ENCODE peak calls at places on chromosomes 11 and 22, in seven cellular contexts. One of them, this sample, is unnamed.

GRCh38 chr22:29798801-29799200 is 31.6 kb downstream of the UQCR10 start:
- DNase-seq in H9: no peak
- DNase-seq in IMR-90: no peak
- DNase-seq in mesenchymal stem cell: no peak
- DNase-seq in neuronal stem cell: no peak
- DNase-seq in H1: no peak
- DNase-seq in mesendoderm: no peak
- DNase-seq in this sample: no peak

GRCh38 chr11:27720277-27720830 is 20.1 kb upstream of the BDNF start:
- DNase-seq in mesenchymal stem cell: peak; percentile 77
- DNase-seq in neuronal stem cell: peak; percentile 88
- DNase-seq in IMR-90: peak; percentile 68
- DNase-seq in mesendoderm: peak; percentile 79
- DNase-seq in H1: peak; percentile 86
- DNase-seq in H9: peak; percentile 80
- DNase-seq in this sample: peak; percentile 68

GRCh38 chr22:39359659-39360195 is 9.9 kb downstream of the SYNGR1 start:
- DNase-seq in neuronal stem cell: no peak
- DNase-seq in mesendoderm: no peak
- DNase-seq in mesenchymal stem cell: no peak
- DNase-seq in IMR-90: no peak
- DNase-seq in H9: peak; percentile 28
- DNase-seq in H1: no peak
- DNase-seq in this sample: no peak

GRCh38 chr11:71309611-71310010 is 57.2 kb upstream of the SHANK2 start:
- DNase-seq in mesenchymal stem cell: no peak
- DNase-seq in H1: peak; percentile 35
- DNase-seq in neuronal stem cell: no peak
- DNase-seq in H9: peak; percentile 12
- DNase-seq in mesendoderm: no peak
- DNase-seq in IMR-90: no peak
- DNase-seq in this sample: no peak

GRCh38 chr11:72737341-72737740 is 14.9 kb downstream of the ARAP1 start:
- DNase-seq in H9: no peak
- DNase-seq in mesendoderm: no peak
- DNase-seq in neuronal stem cell: no peak
- DNase-seq in mesenchymal stem cell: no peak
- DNase-seq in IMR-90: no peak
- DNase-seq in H1: no peak
- DNase-seq in this sample: no peak

GRCh38 chr11:34149786-34150185 is 44.4 kb downstream of the NAT10 start:
- DNase-seq in H1: peak; percentile 59
- DNase-seq in mesendoderm: peak; percentile 48
- DNase-seq in neuronal stem cell: no peak
- DNase-seq in H9: peak; percentile 55
- DNase-seq in mesenchymal stem cell: peak; percentile 21
- DNase-seq in IMR-90: no peak
- DNase-seq in this sample: peak; percentile 29

GRCh38 chr22:31092161-31092560 is 11.0 kb downstream of the SMTN start:
- DNase-seq in IMR-90: no peak
- DNase-seq in H1: no peak
- DNase-seq in mesendoderm: no peak
- DNase-seq in neuronal stem cell: no peak
- DNase-seq in H9: peak; percentile 22
- DNase-seq in mesenchymal stem cell: no peak
- DNase-seq in this sample: no peak

GRCh38 chr11:36240746-36241295 is 48.4 kb downstream of the COMMD9 start:
- DNase-seq in mesendoderm: peak; percentile 32
- DNase-seq in H9: no peak
- DNase-seq in H1: no peak
- DNase-seq in mesenchymal stem cell: no peak
- DNase-seq in neuronal stem cell: no peak
- DNase-seq in IMR-90: no peak
- DNase-seq in this sample: no peak

GRCh38 chr11:72753341-72754148 is 1.3 kb upstream of the ARAP1 start:
- DNase-seq in H9: no peak
- DNase-seq in mesendoderm: no peak
- DNase-seq in neuronal stem cell: no peak
- DNase-seq in mesenchymal stem cell: no peak
- DNase-seq in IMR-90: no peak
- DNase-seq in H1: no peak
- DNase-seq in this sample: no peak

GRCh38 chr22:20299736-20300136 is 20.1 kb downstream of the DGCR6L start:
- DNase-seq in mesendoderm: no peak
- DNase-seq in neuronal stem cell: no peak
- DNase-seq in H9: no peak
- DNase-seq in H1: no peak
- DNase-seq in IMR-90: peak; percentile 28
- DNase-seq in mesenchymal stem cell: peak; percentile 10
- DNase-seq in this sample: no peak

GRCh38 chr11:115939104-115939503 is 434.9 kb upstream of the CADM1 start:
- DNase-seq in H1: no peak
- DNase-seq in mesendoderm: no peak
- DNase-seq in H9: no peak
- DNase-seq in mesenchymal stem cell: peak; percentile 30
- DNase-seq in IMR-90: peak; percentile 71
- DNase-seq in neuronal stem cell: no peak
- DNase-seq in this sample: no peak

GRCh38 chr22:49964136-49964492 is 3.5 kb downstream of the PIM3 start:
- DNase-seq in H9: no peak
- DNase-seq in IMR-90: no peak
- DNase-seq in mesenchymal stem cell: no peak
- DNase-seq in neuronal stem cell: no peak
- DNase-seq in mesendoderm: no peak
- DNase-seq in H1: no peak
- DNase-seq in this sample: no peak

GRCh38 chr11:3664032-3664630 is 7.1 kb downstream of the CHRNA10 start:
- DNase-seq in mesenchymal stem cell: no peak
- DNase-seq in H9: no peak
- DNase-seq in neuronal stem cell: no peak
- DNase-seq in mesendoderm: no peak
- DNase-seq in H1: no peak
- DNase-seq in IMR-90: no peak
- DNase-seq in this sample: no peak

GRCh38 chr11:10413268-10413667 is 41.8 kb upstream of the AMPD3 start:
- DNase-seq in mesendoderm: peak; percentile 44
- DNase-seq in H9: no peak
- DNase-seq in IMR-90: peak; percentile 22
- DNase-seq in mesenchymal stem cell: peak; percentile 29
- DNase-seq in H1: no peak
- DNase-seq in neuronal stem cell: no peak
- DNase-seq in this sample: peak; percentile 44

GRCh38 chr11:105609341-105609781 is 512 bp upstream of the GRIA4 start:
- DNase-seq in mesendoderm: peak; percentile 58
- DNase-seq in mesenchymal stem cell: peak; percentile 60
- DNase-seq in neuronal stem cell: no peak
- DNase-seq in H1: peak; percentile 51
- DNase-seq in H9: peak; percentile 51
- DNase-seq in IMR-90: peak; percentile 17
- DNase-seq in this sample: no peak

GRCh38 chr11:64284962-64285884 is at the start of gene GPR137:
- DNase-seq in neuronal stem cell: peak; percentile 82
- DNase-seq in H9: peak; percentile 78
- DNase-seq in mesendoderm: peak; percentile 66
- DNase-seq in mesenchymal stem cell: peak; percentile 84
- DNase-seq in IMR-90: peak; percentile 56
- DNase-seq in H1: peak; percentile 98
- DNase-seq in this sample: peak; percentile 81

GRCh38 chr22:46039531-46039930 is 62.6 kb upstream of the WNT7B start:
- DNase-seq in H1: no peak
- DNase-seq in IMR-90: no peak
- DNase-seq in mesenchymal stem cell: no peak
- DNase-seq in mesendoderm: no peak
- DNase-seq in H9: no peak
- DNase-seq in neuronal stem cell: no peak
- DNase-seq in this sample: no peak

GRCh38 chr22:30217698-30218565 is 28.6 kb downstream of the LIF start:
- DNase-seq in mesenchymal stem cell: no peak
- DNase-seq in IMR-90: no peak
- DNase-seq in H1: no peak
- DNase-seq in neuronal stem cell: no peak
- DNase-seq in H9: no peak
- DNase-seq in mesendoderm: no peak
- DNase-seq in this sample: no peak

GRCh38 chr11:107549253-107549953 is 16.1 kb downstream of the ALKBH8 start:
- DNase-seq in mesenchymal stem cell: peak; percentile 51
- DNase-seq in IMR-90: peak; percentile 51
- DNase-seq in mesendoderm: peak; percentile 29
- DNase-seq in H1: no peak
- DNase-seq in neuronal stem cell: no peak
- DNase-seq in H9: no peak
- DNase-seq in this sample: peak; percentile 80

GRCh38 chr11:132036751-132037466 is 666.5 kb downstream of the NTM start:
- DNase-seq in mesendoderm: no peak
- DNase-seq in neuronal stem cell: no peak
- DNase-seq in mesenchymal stem cell: no peak
- DNase-seq in H9: no peak
- DNase-seq in H1: no peak
- DNase-seq in IMR-90: peak; percentile 58
- DNase-seq in this sample: no peak

GRCh38 chr11:12725863-12726666 is 51.8 kb downstream of the TEAD1 start:
- DNase-seq in neuronal stem cell: no peak
- DNase-seq in IMR-90: peak; percentile 79
- DNase-seq in mesendoderm: no peak
- DNase-seq in H1: peak; percentile 2
- DNase-seq in mesenchymal stem cell: peak; percentile 75
- DNase-seq in H9: no peak
- DNase-seq in this sample: peak; percentile 52

GRCh38 chr11:19027829-19028595 is 32.5 kb downstream of the MRGPRX2 start:
- DNase-seq in neuronal stem cell: no peak
- DNase-seq in mesenchymal stem cell: peak; percentile 49
- DNase-seq in H9: no peak
- DNase-seq in IMR-90: peak; percentile 55
- DNase-seq in mesendoderm: no peak
- DNase-seq in H1: no peak
- DNase-seq in this sample: peak; percentile 54

GRCh38 chr22:37176464-37177061 is 11.5 kb downstream of the C1QTNF6 start:
- DNase-seq in mesendoderm: no peak
- DNase-seq in mesenchymal stem cell: peak; percentile 48
- DNase-seq in IMR-90: peak; percentile 78
- DNase-seq in H1: no peak
- DNase-seq in H9: no peak
- DNase-seq in neuronal stem cell: no peak
- DNase-seq in this sample: peak; percentile 93

GRCh38 chr11:119446434-119446833 is 23.5 kb upstream of the THY1 start:
- DNase-seq in IMR-90: no peak
- DNase-seq in mesenchymal stem cell: no peak
- DNase-seq in neuronal stem cell: no peak
- DNase-seq in H1: no peak
- DNase-seq in H9: no peak
- DNase-seq in mesendoderm: no peak
- DNase-seq in this sample: no peak

GRCh38 chr22:45868586-45869443 is 108.1 kb downstream of the WNT7B start:
- DNase-seq in H9: no peak
- DNase-seq in H1: no peak
- DNase-seq in neuronal stem cell: no peak
- DNase-seq in mesendoderm: no peak
- DNase-seq in mesenchymal stem cell: no peak
- DNase-seq in IMR-90: no peak
- DNase-seq in this sample: no peak

GRCh38 chr11:111592491-111592890 is 9.8 kb upstream of the SIK2 start:
- DNase-seq in H9: no peak
- DNase-seq in IMR-90: no peak
- DNase-seq in mesenchymal stem cell: no peak
- DNase-seq in neuronal stem cell: no peak
- DNase-seq in H1: no peak
- DNase-seq in mesendoderm: peak; percentile 80
- DNase-seq in this sample: peak; percentile 5

GRCh38 chr11:104944080-104944479 is 24.3 kb downstream of the CASP4 start:
- DNase-seq in H9: no peak
- DNase-seq in mesendoderm: no peak
- DNase-seq in mesenchymal stem cell: peak; percentile 71
- DNase-seq in neuronal stem cell: no peak
- DNase-seq in H1: no peak
- DNase-seq in IMR-90: peak; percentile 18
- DNase-seq in this sample: no peak

GRCh38 chr11:88604255-88604654 is 266.7 kb upstream of the CTSC start:
- DNase-seq in IMR-90: peak; percentile 69
- DNase-seq in H1: no peak
- DNase-seq in mesenchymal stem cell: no peak
- DNase-seq in H9: no peak
- DNase-seq in mesendoderm: no peak
- DNase-seq in neuronal stem cell: no peak
- DNase-seq in this sample: no peak

GRCh38 chr22:26276530-26277200 is 107.4 kb downstream of the SEZ6L start:
- DNase-seq in mesenchymal stem cell: no peak
- DNase-seq in H9: no peak
- DNase-seq in neuronal stem cell: no peak
- DNase-seq in H1: no peak
- DNase-seq in IMR-90: no peak
- DNase-seq in mesendoderm: peak; percentile 71
- DNase-seq in this sample: no peak

GRCh38 chr22:41906822-41907221 is 8.1 kb downstream of the SHISA8 start:
- DNase-seq in mesendoderm: no peak
- DNase-seq in mesenchymal stem cell: no peak
- DNase-seq in neuronal stem cell: no peak
- DNase-seq in IMR-90: no peak
- DNase-seq in H1: no peak
- DNase-seq in H9: peak; percentile 18
- DNase-seq in this sample: no peak
- H3K18ac ChIP-seq in mesendoderm: no peak overlapping the region
- H3K18ac ChIP-seq in mesenchymal stem cell: no peak overlapping the region
- H3K18ac ChIP-seq in neuronal stem cell: no peak overlapping the region
- H3K18ac ChIP-seq in IMR-90: no peak overlapping the region
- H3K18ac ChIP-seq in H1: no peak overlapping the region
- H3K18ac ChIP-seq in H9: no peak overlapping the region
- H3K18ac ChIP-seq in this sample: no peak overlapping the region

GRCh38 chr11:1267441-1268100 is 41.9 kb downstream of the TOLLIP start:
- DNase-seq in H1: no peak
- DNase-seq in H9: no peak
- DNase-seq in neuronal stem cell: no peak
- DNase-seq in mesenchymal stem cell: no peak
- DNase-seq in mesendoderm: no peak
- DNase-seq in IMR-90: no peak
- DNase-seq in this sample: no peak
- H3K18ac ChIP-seq in H1: no peak overlapping the region
- H3K18ac ChIP-seq in H9: no peak overlapping the region
- H3K18ac ChIP-seq in neuronal stem cell: no peak overlapping the region
- H3K18ac ChIP-seq in mesenchymal stem cell: no peak overlapping the region
- H3K18ac ChIP-seq in mesendoderm: no peak overlapping the region
- H3K18ac ChIP-seq in IMR-90: no peak overlapping the region
- H3K18ac ChIP-seq in this sample: no peak overlapping the region

GRCh38 chr22:44428941-44429615 is 69.0 kb downstream of the RTL6 start:
- DNase-seq in mesenchymal stem cell: no peak
- DNase-seq in mesendoderm: no peak
- DNase-seq in H9: peak; percentile 27
- DNase-seq in H1: no peak
- DNase-seq in IMR-90: no peak
- DNase-seq in neuronal stem cell: no peak
- DNase-seq in this sample: no peak
- H3K18ac ChIP-seq in mesenchymal stem cell: no peak overlapping the region
- H3K18ac ChIP-seq in mesendoderm: no peak overlapping the region
- H3K18ac ChIP-seq in H9: no peak overlapping the region
- H3K18ac ChIP-seq in H1: no peak overlapping the region
- H3K18ac ChIP-seq in IMR-90: no peak overlapping the region
- H3K18ac ChIP-seq in neuronal stem cell: no peak overlapping the region
- H3K18ac ChIP-seq in this sample: no peak overlapping the region

DNA sequence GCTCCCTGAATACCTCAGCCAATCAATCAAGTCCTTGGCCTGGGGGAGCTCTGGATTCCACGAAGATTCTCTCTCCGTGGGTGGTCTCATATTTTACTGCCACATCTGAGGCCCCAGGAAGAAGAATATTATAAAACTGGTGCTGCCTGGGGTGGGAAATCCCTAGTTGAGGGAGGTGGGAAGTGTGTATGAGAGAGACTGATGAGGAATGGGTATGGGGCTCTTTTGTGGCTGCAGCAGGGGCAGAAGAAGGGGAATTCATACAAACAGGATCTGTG is 71.5 kb downstream of the SYN3 start:
- DNase-seq in H1: no peak
- DNase-seq in neuronal stem cell: no peak
- DNase-seq in mesenchymal stem cell: no peak
- DNase-seq in mesendoderm: no peak
- DNase-seq in H9: no peak
- DNase-seq in IMR-90: no peak
- DNase-seq in this sample: peak; percentile 30
- H3K18ac ChIP-seq in H1: peak overlapping the region; percentile 55
- H3K18ac ChIP-seq in neuronal stem cell: peak overlapping the region; percentile 66
- H3K18ac ChIP-seq in mesenchymal stem cell: no peak overlapping the region
- H3K18ac ChIP-seq in mesendoderm: no peak overlapping the region
- H3K18ac ChIP-seq in H9: no peak overlapping the region
- H3K18ac ChIP-seq in IMR-90: no peak overlapping the region
- H3K18ac ChIP-seq in this sample: no peak overlapping the region

This sample was measured in trophoblast cell.